ENCODE peak calls at places on chromosomes 11 and 22, in four cellular contexts. D, J, H and A are unnamed samples.
A peak's percentile ranks its signal among the peaks of the same experiment; 100 is the strongest.

GRCh38 chr11:62922653-62923371 is 1.6 kb upstream of the CHRM1 start:
- DNase-seq in D (peak; percentile 73), J (no peak), H (no peak), A (no peak)

GRCh38 chr22:47053865-47054185 is 291.4 kb downstream of the TBC1D22A start:
- DNase-seq in D (peak; percentile 45), J (no peak), H (no peak), A (no peak)

GRCh38 chr11:2446590-2447252 is 1.9 kb downstream of the KCNQ1 start:
- DNase-seq in D (peak; percentile 76), J (no peak), H (no peak), A (no peak)

GRCh38 chr11:77127674-77127968 is 425 bp upstream of the MYO7A start:
- DNase-seq in D (no peak), J (no peak), H (no peak), A (no peak)

GRCh38 chr22:17970205-17970708 is 54.1 kb downstream of the MICAL3 start:
- DNase-seq in D (no peak), J (no peak), H (no peak), A (no peak)

GRCh38 chr22:38271927-38272372 is 860 bp downstream of the TMEM184B start:
- DNase-seq in D (no peak), J (peak; percentile 72), H (peak; percentile 77), A (peak; percentile 65)

GRCh38 chr22:30408388-30409101 is 11.7 kb downstream of the SEC14L2 start:
- DNase-seq in D (no peak), J (no peak), H (no peak), A (no peak)

GRCh38 chr22:19419464-19420178 is 11.9 kb downstream of the HIRA start:
- DNase-seq in D (no peak), J (no peak), H (no peak), A (no peak)

GRCh38 chr11:35650467-35650866 is 12.1 kb upstream of the TRIM44 start:
- DNase-seq in D (no peak), J (no peak), H (no peak), A (no peak)

GRCh38 chr22:40328551-40328950 is 17.7 kb upstream of the ADSL start:
- DNase-seq in D (no peak), J (no peak), H (no peak), A (no peak)

GRCh38 chr11:73969091-73969490 is 13.6 kb downstream of the UCP2 start:
- DNase-seq in D (no peak), J (no peak), H (no peak), A (no peak)

GRCh38 chr22:45865561-45866397 is 111.2 kb downstream of the WNT7B start:
- DNase-seq in D (peak; percentile 57), J (no peak), H (no peak), A (no peak)

GRCh38 chr11:122696662-122697061 is 41.1 kb downstream of the UBASH3B start:
- DNase-seq in D (no peak), J (no peak), H (no peak), A (peak; percentile 34)

GRCh38 chr11:128036556-128037093 is 550.7 kb downstream of the ETS1 start:
- DNase-seq in D (no peak), J (no peak), H (no peak), A (no peak)

GRCh38 chr11:125073616-125074483 is 10.7 kb downstream of the SLC37A2 start:
- DNase-seq in D (no peak), J (peak; percentile 22), H (no peak), A (no peak)

GRCh38 chr22:33789690-33790253 is 130.5 kb downstream of the LARGE1 start:
- DNase-seq in D (no peak), J (no peak), H (no peak), A (no peak)

GRCh38 chr11:15673408-15673811 is 558.7 kb downstream of the INSC start:
- DNase-seq in D (no peak), J (peak; percentile 33), H (no peak), A (no peak)

GRCh38 chr11:130897262-130898182 is 18.8 kb downstream of the SNX19 start:
- DNase-seq in D (peak; percentile 92), J (peak; percentile 66), H (peak; percentile 77), A (no peak)

DNA sequence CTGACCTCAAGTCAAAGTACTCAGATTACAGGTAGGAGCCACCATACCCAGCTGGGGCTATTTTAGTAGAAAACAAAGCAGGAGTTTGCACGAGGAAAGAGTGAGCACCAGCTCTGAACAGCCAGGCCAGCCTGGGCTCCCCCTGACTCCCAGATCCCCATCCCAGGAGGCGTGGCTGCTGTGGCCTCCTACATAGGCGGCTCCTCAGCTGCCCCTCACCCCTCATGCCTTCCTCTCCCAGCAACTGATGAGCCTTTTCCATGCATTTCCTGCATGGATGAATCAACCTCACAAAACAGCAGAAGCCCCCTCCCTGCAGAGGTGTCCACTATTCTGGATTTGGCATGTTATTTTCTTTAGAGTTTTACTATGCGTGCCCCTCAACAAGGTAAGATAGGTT is 10.5 kb upstream of the FLRT1 start:
- DNase-seq in D (no peak), J (no peak), H (no peak), A (no peak)
- H3K4me1 ChIP-seq in D (peaks cover 3% of the 10 kb centered on the region), J (no peaks in the 10 kb centered on the region), H (peaks cover 6% of the 10 kb centered on the region), A (no peaks in the 10 kb centered on the region)

DNA sequence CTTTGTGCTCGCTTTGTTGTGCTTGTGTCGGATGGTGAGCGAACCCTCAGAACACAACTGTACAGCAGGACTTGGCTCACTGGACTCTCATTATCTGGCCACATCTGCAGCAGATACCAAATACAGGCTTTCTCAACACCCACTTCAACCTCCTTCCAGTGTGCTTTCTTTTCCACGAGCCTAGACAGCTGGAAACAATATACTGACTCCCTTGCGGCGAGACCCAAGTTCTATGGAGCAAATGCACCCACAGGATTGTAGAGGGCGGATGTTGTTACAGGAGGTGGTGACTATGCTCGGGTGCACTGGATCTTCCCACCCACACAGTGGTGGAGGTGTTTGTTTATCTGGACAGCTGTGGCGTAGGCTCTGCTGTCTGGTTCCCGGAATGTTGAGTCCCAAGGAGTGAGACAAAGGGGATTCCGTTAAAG is 204.3 kb downstream of the TENM4 start:
- DNase-seq in D (no peak), J (no peak), H (no peak), A (no peak)
- H3K4me1 ChIP-seq in D (peaks cover 5% of the 10 kb centered on the region), J (no peaks in the 10 kb centered on the region), H (peaks cover 5% of the 10 kb centered on the region), A (no peaks in the 10 kb centered on the region)

GRCh38 chr11:119904636-119905035 is 175.6 kb upstream of the NECTIN1 start:
- DNase-seq in D (no peak), J (no peak), H (peak; percentile 29), A (peak; percentile 89)
- H3K4me1 ChIP-seq in D (no peaks in the 10 kb centered on the region), J (peaks cover 3% of the 10 kb centered on the region), H (peaks cover 47% of the 10 kb centered on the region), A (no peaks in the 10 kb centered on the region)

DNA sequence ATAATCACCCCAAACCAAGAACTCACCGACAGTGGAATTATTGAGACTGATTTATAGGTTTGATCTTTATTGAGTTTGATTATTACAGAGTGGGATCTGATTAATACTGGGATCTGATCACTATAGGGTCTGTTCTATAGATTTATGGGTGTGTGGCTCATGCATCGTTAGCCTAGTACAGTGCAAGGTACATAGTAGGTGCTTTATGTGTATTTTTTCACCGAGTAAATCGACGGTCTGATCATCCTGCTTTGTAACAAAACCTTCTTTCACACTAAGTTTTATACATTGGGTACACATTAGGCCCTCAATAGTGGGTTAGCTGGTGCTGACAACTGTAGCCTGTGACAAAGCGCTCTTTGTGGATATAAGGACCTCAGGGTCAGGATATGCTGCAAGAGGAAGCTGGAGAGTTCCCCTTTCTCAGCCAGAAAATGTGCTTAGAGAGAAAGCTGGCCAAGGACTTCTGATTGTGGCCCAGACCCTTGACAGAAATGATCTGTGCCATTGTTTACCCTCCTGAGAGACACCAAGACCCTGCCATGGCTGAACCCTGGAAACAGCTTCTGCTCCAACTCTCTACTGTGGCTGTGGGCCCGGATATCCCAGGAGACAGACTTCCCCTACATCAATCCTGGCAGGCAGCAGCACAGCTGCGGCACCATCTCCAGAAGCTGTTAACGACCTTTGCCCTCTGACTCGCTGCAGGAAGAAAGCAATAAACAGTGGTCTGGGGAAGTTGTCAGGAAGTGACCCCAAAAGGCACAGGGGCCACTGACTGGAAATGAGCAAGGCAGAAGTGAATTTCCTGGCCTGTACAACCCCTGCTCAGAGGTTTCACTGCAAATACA is 16.1 kb upstream of the TPP1 start:
- DNase-seq in D (peak; percentile 91), J (peak; percentile 44), H (no peak), A (peak; percentile 83)
- H3K4me1 ChIP-seq in D (peaks cover 12% of the 10 kb centered on the region), J (peaks cover 7% of the 10 kb centered on the region), H (peaks cover 55% of the 10 kb centered on the region), A (no peaks in the 10 kb centered on the region)

GRCh38 chr11:118621071-118621815 is 13.8 kb downstream of the PHLDB1 start:
- DNase-seq in D (peak; percentile 95), J (peak; percentile 89), H (peak; percentile 71), A (peak; percentile 69)

GRCh38 chr11:118618115-118618990 is 10.9 kb downstream of the PHLDB1 start:
- DNase-seq in D (peak; percentile 87), J (no peak), H (peak; percentile 36), A (no peak)

GRCh38 chr11:118620529-118621070 is 13.2 kb downstream of the PHLDB1 start:
- DNase-seq in D (peak; percentile 68), J (no peak), H (peak; percentile 20), A (no peak)

GRCh38 chr11:118618991-118619375 is 11.6 kb downstream of the PHLDB1 start:
- DNase-seq in D (peak; percentile 63), J (no peak), H (peak; percentile 27), A (no peak)

DNA sequence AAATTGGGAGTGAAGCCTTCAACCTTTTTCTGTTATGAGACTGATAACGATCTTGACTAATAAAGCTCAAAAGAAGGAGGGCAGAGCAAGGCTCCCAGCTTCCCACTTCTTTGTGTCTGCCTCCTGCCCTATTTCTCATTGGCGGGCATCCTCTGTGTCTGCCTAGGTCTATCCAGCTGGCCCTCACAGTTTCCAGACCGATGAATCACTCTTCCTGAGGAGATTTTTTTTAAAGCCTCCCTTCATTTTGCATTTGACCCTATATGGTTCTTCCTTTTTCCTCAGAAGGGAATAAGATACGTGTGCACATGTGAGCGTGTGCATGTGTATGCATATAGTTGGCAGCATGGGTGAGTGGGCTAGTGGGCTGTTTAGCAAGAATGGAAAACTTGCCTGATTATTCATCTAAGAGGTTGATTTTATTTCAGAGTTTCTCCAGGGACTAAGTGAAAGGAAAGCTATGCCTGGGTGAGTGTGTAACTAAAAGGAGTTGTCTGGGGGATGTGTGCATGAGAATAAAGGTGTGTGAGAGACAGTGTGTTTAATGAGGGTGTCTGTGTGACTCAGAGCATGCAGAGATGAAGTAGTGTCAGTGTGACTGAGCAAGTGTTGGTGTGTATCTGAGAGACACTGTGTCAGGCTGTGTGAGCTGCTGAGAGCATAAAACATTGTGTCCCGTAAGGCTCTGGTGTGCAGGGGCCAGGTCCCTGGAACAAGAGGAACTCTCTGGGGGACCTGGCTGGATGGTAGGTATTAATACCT is 12.2 kb downstream of the PHLDB1 start:
- DNase-seq in D (peak; percentile 70), J (no peak), H (peak; percentile 29), A (no peak)
- H3K4me1 ChIP-seq in D (peaks cover 72% of the 10 kb centered on the region), J (peaks cover 6% of the 10 kb centered on the region), H (peaks cover 62% of the 10 kb centered on the region), A (peaks cover 10% of the 10 kb centered on the region)